ENCODE peak calls at places on chromosomes 1 and 21, in five cellular contexts. One of them, this sample, is unnamed.

GRCh38 chr21:39602076-39602689 is 10.6 kb upstream of the B3GALT5 start:
- DNase-seq in H1: no peak
- DNase-seq in HepG2: no peak
- DNase-seq in GM12878: no peak
- DNase-seq in K562: no peak
- DNase-seq in this sample: no peak

GRCh38 chr21:33668180-33668579 is 25.9 kb downstream of the ITSN1 start:
- DNase-seq in H1: no peak
- DNase-seq in HepG2: no peak
- DNase-seq in GM12878: no peak
- DNase-seq in K562: no peak
- DNase-seq in this sample: no peak

GRCh38 chr1:236052227-236052993 is 12.5 kb downstream of the NID1 start:
- DNase-seq in H1: no peak
- DNase-seq in HepG2: no peak
- DNase-seq in GM12878: no peak
- DNase-seq in K562: no peak
- DNase-seq in this sample: no peak

GRCh38 chr1:169676001-169676400 is 35.4 kb downstream of the SELL start:
- DNase-seq in H1: peak; percentile 21
- DNase-seq in HepG2: no peak
- DNase-seq in GM12878: no peak
- DNase-seq in K562: no peak
- DNase-seq in this sample: no peak

GRCh38 chr1:51729824-51730284 is 113.0 kb downstream of the OSBPL9 start:
- DNase-seq in H1: no peak
- DNase-seq in HepG2: no peak
- DNase-seq in GM12878: no peak
- DNase-seq in K562: peak; percentile 66
- DNase-seq in this sample: no peak

GRCh38 chr1:3773572-3774502 is 1.3 kb downstream of the SMIM1 start:
- DNase-seq in H1: no peak
- DNase-seq in HepG2: peak; percentile 13
- DNase-seq in GM12878: no peak
- DNase-seq in K562: peak; percentile 61
- DNase-seq in this sample: no peak

GRCh38 chr1:27941671-27942540 is 7.1 kb downstream of the SMPDL3B start:
- DNase-seq in H1: no peak
- DNase-seq in HepG2: no peak
- DNase-seq in GM12878: no peak
- DNase-seq in K562: no peak
- DNase-seq in this sample: no peak

GRCh38 chr1:96730574-96731298 is 9.2 kb downstream of the PTBP2 start:
- DNase-seq in H1: no peak
- DNase-seq in HepG2: peak; percentile 28
- DNase-seq in GM12878: no peak
- DNase-seq in K562: no peak
- DNase-seq in this sample: no peak

GRCh38 chr1:63663301-63663700 is 70.1 kb downstream of the PGM1 start:
- DNase-seq in H1: no peak
- DNase-seq in HepG2: no peak
- DNase-seq in GM12878: no peak
- DNase-seq in K562: no peak
- DNase-seq in this sample: peak; percentile 19

GRCh38 chr1:115184951-115185331 is 95.6 kb upstream of the TSPAN2 start:
- DNase-seq in H1: no peak
- DNase-seq in HepG2: no peak
- DNase-seq in GM12878: no peak
- DNase-seq in K562: no peak
- DNase-seq in this sample: no peak

DNA sequence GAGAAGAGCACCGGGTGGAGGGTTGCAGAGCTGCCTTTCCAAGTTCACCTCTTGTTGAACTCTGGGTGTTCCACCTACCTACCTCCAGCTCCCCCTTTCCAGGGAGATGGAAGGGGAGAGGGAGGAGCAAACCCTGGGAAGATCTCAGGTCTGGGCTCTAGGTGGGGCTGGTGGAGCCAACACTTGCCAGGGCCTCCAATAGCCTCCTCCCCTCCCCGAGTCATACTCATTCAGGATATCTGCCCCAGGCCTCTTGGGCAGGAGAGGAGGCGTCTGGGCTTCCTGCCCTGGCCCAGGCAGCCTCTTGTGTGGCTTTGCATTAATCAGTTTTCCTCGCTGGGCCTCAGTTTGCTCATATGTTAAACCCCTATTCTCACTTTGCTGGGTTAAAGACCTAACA is 13.4 kb downstream of the RAP1GAP start:
- DNase-seq in H1: peak; percentile 44
- DNase-seq in HepG2: peak; percentile 33
- DNase-seq in GM12878: no peak
- DNase-seq in K562: peak; percentile 75
- DNase-seq in this sample: peak; percentile 49
- TF ChIP-seq CEBPB in H1: no peak
- TF ChIP-seq CEBPB in HepG2: no peak
- TF ChIP-seq CEBPB in GM12878: no peak
- TF ChIP-seq CEBPB in K562: no peak
- TF ChIP-seq CEBPB in this sample: no peak

DNA sequence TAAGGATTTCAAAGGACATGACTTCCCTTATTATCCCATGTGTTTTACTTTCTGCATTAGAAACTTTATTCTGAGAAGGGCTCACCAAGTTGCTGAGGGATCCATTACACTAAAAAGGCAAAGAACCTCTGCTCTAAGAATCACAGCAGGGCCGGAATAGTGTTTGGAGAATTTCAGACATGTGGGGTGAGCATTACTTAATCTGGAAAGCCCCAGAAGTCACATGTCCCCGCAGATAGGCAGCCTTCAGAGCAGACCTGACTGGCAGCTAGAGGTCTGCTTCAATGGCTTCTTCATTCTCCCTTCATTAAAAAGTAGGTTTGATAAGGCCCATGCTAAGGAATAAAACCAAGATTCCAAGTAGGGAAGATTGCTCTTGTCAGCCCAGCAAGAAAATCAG is 52.6 kb upstream of the RBM15 start:
- DNase-seq in H1: no peak
- DNase-seq in HepG2: no peak
- DNase-seq in GM12878: peak; percentile 13
- DNase-seq in K562: no peak
- DNase-seq in this sample: no peak
- TF ChIP-seq ZNF274 in H1: no peak
- TF ChIP-seq ZNF274 in HepG2: no peak
- TF ChIP-seq ZNF274 in GM12878: no peak
- TF ChIP-seq ZNF274 in K562: no peak
- TF ChIP-seq ZNF274 in this sample: no peak

DNA sequence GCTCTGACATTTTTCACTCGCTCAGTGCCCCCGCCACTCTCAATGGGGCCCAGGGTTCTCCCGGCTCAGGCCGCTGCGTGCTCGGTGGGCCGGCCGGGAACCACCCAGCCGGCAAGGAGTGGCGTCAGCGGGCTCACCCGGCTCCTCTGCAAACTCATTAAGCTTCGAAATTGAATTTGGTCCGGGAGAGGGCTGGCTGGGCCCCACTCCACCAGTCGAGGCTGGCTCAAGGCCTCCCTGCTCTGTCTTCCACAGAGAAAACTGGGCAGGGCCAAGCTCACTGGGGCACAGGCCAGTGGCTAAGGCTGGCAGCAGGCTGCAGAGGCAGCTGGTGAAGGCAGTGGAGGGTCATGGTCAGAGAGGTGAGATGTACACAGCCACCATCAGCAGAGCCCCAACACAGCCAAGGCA is 93.4 kb downstream of the PAX7 start:
- DNase-seq in H1: no peak
- DNase-seq in HepG2: no peak
- DNase-seq in GM12878: no peak
- DNase-seq in K562: no peak
- DNase-seq in this sample: no peak
- H3K27me3 ChIP-seq in H1: peaks cover 6% of the 10 kb centered on the region
- H3K27me3 ChIP-seq in HepG2: peaks cover 94% of the 10 kb centered on the region
- H3K27me3 ChIP-seq in GM12878: no peaks in the 10 kb centered on the region
- H3K27me3 ChIP-seq in K562: peaks cover 88% of the 10 kb centered on the region
- H3K27me3 ChIP-seq in this sample: peaks cover 13% of the 10 kb centered on the region

GRCh38 chr1:64834734-64835133 is 89.9 kb downstream of the RAVER2 start:
- DNase-seq in H1: no peak
- DNase-seq in HepG2: no peak
- DNase-seq in GM12878: no peak
- DNase-seq in K562: no peak
- DNase-seq in this sample: no peak
- TF ChIP-seq CEBPB in H1: no peak
- TF ChIP-seq CEBPB in HepG2: no peak
- TF ChIP-seq CEBPB in GM12878: no peak
- TF ChIP-seq CEBPB in K562: no peak
- TF ChIP-seq CEBPB in this sample: no peak